ENCODE peak calls at places on chromosome 1, in eight cellular contexts. One of them, this sample, is unnamed.
A peak's percentile ranks its signal among the peaks of the same experiment; 100 is the strongest.

GRCh38 chr1:23611601-23612327 is 52.5 kb upstream of the ID3 start:
- DNase-seq in progenitor cell of endocrine pancreas: no peak
- DNase-seq in Calu3: no peak
- DNase-seq in germinal center: peak; percentile 69
- DNase-seq in GM12878: no peak
- DNase-seq in hippocampal formation: no peak
- DNase-seq in activated naive CD8-positive, alpha-beta T cell treated with anti-CD3 and anti-CD28 coated beads, Interleukin-2, amount 50 U/mL, for 24 hours: no peak
- DNase-seq in pancreas: no peak
- DNase-seq in this sample: no peak

GRCh38 chr1:226952121-226952441 is 12.0 kb downstream of the COQ8A start:
- DNase-seq in Calu3: no peak
- DNase-seq in activated naive CD8-positive, alpha-beta T cell treated with anti-CD3 and anti-CD28 coated beads, Interleukin-2, amount 50 U/mL, for 24 hours: no peak
- DNase-seq in pancreas: no peak
- DNase-seq in progenitor cell of endocrine pancreas: no peak
- DNase-seq in hippocampal formation: no peak
- DNase-seq in germinal center: no peak
- DNase-seq in GM12878: no peak
- DNase-seq in this sample: no peak

GRCh38 chr1:12383786-12384185 is 154.0 kb downstream of the VPS13D start:
- DNase-seq in Calu3: no peak
- DNase-seq in progenitor cell of endocrine pancreas: no peak
- DNase-seq in GM12878: no peak
- DNase-seq in activated naive CD8-positive, alpha-beta T cell treated with anti-CD3 and anti-CD28 coated beads, Interleukin-2, amount 50 U/mL, for 24 hours: no peak
- DNase-seq in pancreas: no peak
- DNase-seq in germinal center: no peak
- DNase-seq in hippocampal formation: no peak
- DNase-seq in this sample: no peak

GRCh38 chr1:77874804-77875445 is 13.5 kb upstream of the NEXN start:
- DNase-seq in pancreas: no peak
- DNase-seq in germinal center: no peak
- DNase-seq in Calu3: no peak
- DNase-seq in hippocampal formation: no peak
- DNase-seq in activated naive CD8-positive, alpha-beta T cell treated with anti-CD3 and anti-CD28 coated beads, Interleukin-2, amount 50 U/mL, for 24 hours: no peak
- DNase-seq in GM12878: no peak
- DNase-seq in progenitor cell of endocrine pancreas: no peak
- DNase-seq in this sample: no peak

GRCh38 chr1:117635805-117636204 is 30.0 kb downstream of the TENT5C start:
- DNase-seq in pancreas: no peak
- DNase-seq in GM12878: no peak
- DNase-seq in Calu3: no peak
- DNase-seq in activated naive CD8-positive, alpha-beta T cell treated with anti-CD3 and anti-CD28 coated beads, Interleukin-2, amount 50 U/mL, for 24 hours: no peak
- DNase-seq in germinal center: no peak
- DNase-seq in hippocampal formation: no peak
- DNase-seq in progenitor cell of endocrine pancreas: no peak
- DNase-seq in this sample: no peak

GRCh38 chr1:17514776-17515175 is 24.7 kb upstream of the ARHGEF10L start:
- DNase-seq in GM12878: no peak
- DNase-seq in Calu3: no peak
- DNase-seq in germinal center: no peak
- DNase-seq in hippocampal formation: no peak
- DNase-seq in activated naive CD8-positive, alpha-beta T cell treated with anti-CD3 and anti-CD28 coated beads, Interleukin-2, amount 50 U/mL, for 24 hours: no peak
- DNase-seq in progenitor cell of endocrine pancreas: no peak
- DNase-seq in pancreas: no peak
- DNase-seq in this sample: no peak

GRCh38 chr1:182841368-182841988 is 2.3 kb downstream of the DHX9 start:
- DNase-seq in pancreas: no peak
- DNase-seq in activated naive CD8-positive, alpha-beta T cell treated with anti-CD3 and anti-CD28 coated beads, Interleukin-2, amount 50 U/mL, for 24 hours: no peak
- DNase-seq in hippocampal formation: no peak
- DNase-seq in Calu3: peak; percentile 21
- DNase-seq in progenitor cell of endocrine pancreas: no peak
- DNase-seq in GM12878: no peak
- DNase-seq in germinal center: peak; percentile 16
- DNase-seq in this sample: no peak

GRCh38 chr1:116666747-116667576 is 571 bp downstream of the IGSF3 start:
- DNase-seq in Calu3: peak; percentile 6
- DNase-seq in activated naive CD8-positive, alpha-beta T cell treated with anti-CD3 and anti-CD28 coated beads, Interleukin-2, amount 50 U/mL, for 24 hours: no peak
- DNase-seq in germinal center: peak; percentile 23
- DNase-seq in progenitor cell of endocrine pancreas: peak; percentile 36
- DNase-seq in hippocampal formation: no peak
- DNase-seq in pancreas: peak; percentile 21
- DNase-seq in GM12878: no peak
- DNase-seq in this sample: no peak

GRCh38 chr1:21451981-21452411 is 12.1 kb downstream of the NBPF3 start:
- DNase-seq in activated naive CD8-positive, alpha-beta T cell treated with anti-CD3 and anti-CD28 coated beads, Interleukin-2, amount 50 U/mL, for 24 hours: no peak
- DNase-seq in GM12878: no peak
- DNase-seq in Calu3: no peak
- DNase-seq in pancreas: no peak
- DNase-seq in progenitor cell of endocrine pancreas: no peak
- DNase-seq in hippocampal formation: no peak
- DNase-seq in germinal center: no peak
- DNase-seq in this sample: no peak

GRCh38 chr1:201628490-201628889 is 89.6 kb downstream of the NAV1 start:
- DNase-seq in GM12878: no peak
- DNase-seq in hippocampal formation: no peak
- DNase-seq in activated naive CD8-positive, alpha-beta T cell treated with anti-CD3 and anti-CD28 coated beads, Interleukin-2, amount 50 U/mL, for 24 hours: no peak
- DNase-seq in germinal center: no peak
- DNase-seq in Calu3: no peak
- DNase-seq in pancreas: no peak
- DNase-seq in progenitor cell of endocrine pancreas: no peak
- DNase-seq in this sample: no peak